ENCODE peak calls at places on chromosomes 2 and 18, in six cellular contexts. B, N, G, O, S and I are unnamed samples.

GRCh38 chr2:237035781-237036352 is 49.8 kb upstream of the COPS8 start:
- DNase-seq in G (no peak), B (no peak), O (no peak), S (no peak), N (no peak), I (no peak)

GRCh38 chr2:233387667-233388528 is 33.6 kb downstream of the DGKD start:
- DNase-seq in O (peak), B (no peak), G (no peak), S (peak), N (peak), I (no peak)

GRCh38 chr2:57119141-57119540 is 927.5 kb upstream of the VRK2 start:
- DNase-seq in O (no peak), G (no peak), S (no peak), B (no peak), N (no peak), I (no peak)

GRCh38 chr18:24009651-24010333 is 4.8 kb upstream of the TTC39C start:
- DNase-seq in S (no peak), O (no peak), B (no peak), G (no peak), N (no peak), I (peak)

GRCh38 chr2:6780765-6781274 is 84.9 kb downstream of the CMPK2 start:
- DNase-seq in N (peak), S (peak), O (peak), B (no peak), G (peak), I (peak)

GRCh38 chr18:32328379-32328778 is 138.5 kb downstream of the MEP1B start:
- DNase-seq in B (no peak), O (no peak), S (peak), N (no peak), G (peak), I (no peak)

GRCh38 chr2:173884403-173884802 is 80.8 kb downstream of the SP3 start:
- DNase-seq in N (peak), S (peak), B (peak), G (peak), O (peak), I (peak)

GRCh38 chr2:111671426-111672150 is 212.4 kb downstream of the ANAPC1 start:
- DNase-seq in O (no peak), S (peak), B (no peak), G (no peak), N (no peak), I (peak)

GRCh38 chr18:8719192-8719591 is 13.8 kb downstream of the MTCL1 start:
- DNase-seq in B (no peak), S (no peak), O (no peak), N (no peak), G (no peak), I (no peak)

GRCh38 chr18:8722946-8723477 is 17.7 kb downstream of the MTCL1 start:
- DNase-seq in S (no peak), G (no peak), N (no peak), O (no peak), B (no peak), I (no peak)

GRCh38 chr18:8720141-8720540 is 14.8 kb downstream of the MTCL1 start:
- DNase-seq in B (no peak), N (no peak), G (no peak), S (no peak), O (no peak), I (no peak)

GRCh38 chr18:8721094-8721669 is 15.8 kb downstream of the MTCL1 start:
- DNase-seq in G (no peak), B (peak), O (no peak), S (no peak), N (no peak), I (no peak)

GRCh38 chr18:8721716-8722115 is 16.4 kb downstream of the MTCL1 start:
- DNase-seq in B (peak), G (peak), N (peak), S (peak), O (no peak), I (no peak)
- TF ChIP-seq EZH2phosphoT487 in B (no peak), G (no peak), N (no peak), S (no peak), O (no peak), I (no peak)

GRCh38 chr2:20725782-20726181 is 58.8 kb downstream of the GDF7 start:
- DNase-seq in O (peak), B (no peak), N (no peak), S (no peak), G (no peak), I (no peak)
- H3K27ac ChIP-seq in O (no peak), B (no peak), N (no peak), S (no peak), G (no peak), I (no peak)

DNA sequence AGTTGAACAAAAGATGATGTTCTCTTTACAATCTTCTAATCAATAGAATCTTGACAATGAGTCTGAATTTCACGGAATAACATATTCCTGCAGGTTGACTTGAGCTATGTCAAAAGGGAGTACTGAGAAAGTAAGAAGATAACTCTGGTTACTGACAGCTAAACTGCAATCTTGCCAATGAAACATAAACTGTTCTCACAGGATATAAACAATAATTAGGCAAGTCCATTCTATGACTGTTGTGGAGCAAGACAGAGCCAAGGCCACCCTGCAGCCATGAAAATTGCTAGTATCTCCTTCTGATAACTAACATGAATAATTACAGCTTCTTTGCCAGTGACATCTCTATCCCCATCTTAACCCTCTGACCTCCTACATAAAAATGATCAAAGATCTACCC is 6.3 kb upstream of the RPRD1A start:
- DNase-seq in O (no peak), N (no peak), S (no peak), G (no peak), B (no peak), I (no peak)
- H2AFZ ChIP-seq in O (no peak), N (no peak), S (no peak), G (no peak), B (no peak), I (no peak)

DNA sequence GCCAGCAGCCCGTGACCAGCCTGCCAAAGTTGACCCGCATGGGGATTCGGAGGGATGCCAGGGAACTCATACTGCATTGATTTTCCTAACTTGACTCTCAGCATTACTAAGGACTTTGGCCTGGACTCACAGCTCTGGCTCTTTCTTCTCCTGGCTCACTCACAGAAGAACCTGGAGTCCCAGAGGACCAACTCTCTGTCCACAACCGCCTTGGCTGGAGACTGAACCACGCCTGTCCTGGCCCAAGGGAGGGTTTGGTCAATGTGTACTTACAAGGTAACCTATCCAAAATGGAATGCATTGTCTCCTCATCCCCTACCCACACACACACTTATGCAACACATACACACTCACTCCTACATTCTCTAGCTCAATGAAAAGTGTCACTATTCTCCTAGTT is 135.6 kb upstream of the KLHL29 start:
- DNase-seq in O (no peak), G (no peak), B (no peak), S (peak), N (no peak), I (no peak)
- TF ChIP-seq EZH2phosphoT487 in O (no peak), G (no peak), B (no peak), S (no peak), N (no peak), I (no peak)

DNA sequence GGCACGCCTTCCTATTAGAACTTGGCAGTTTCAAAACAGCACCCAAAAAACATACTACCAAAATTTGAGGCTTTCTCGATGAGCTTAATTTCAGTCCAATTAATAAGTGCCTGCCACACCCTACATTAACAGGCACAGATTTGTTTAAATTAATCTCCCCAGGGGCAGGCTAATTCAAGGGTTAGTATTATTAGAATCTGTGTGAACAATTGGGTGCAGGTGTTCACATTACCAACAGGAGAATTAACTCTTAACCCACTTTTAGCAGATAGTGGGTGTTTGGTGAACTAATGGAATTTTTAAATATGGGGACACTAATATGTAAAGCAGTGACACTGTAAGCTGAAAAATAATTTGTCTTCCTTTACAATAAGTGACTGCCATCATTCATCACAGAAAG is 4.1 kb downstream of the MBD2 start:
- DNase-seq in O (no peak), B (no peak), G (no peak), N (no peak), S (no peak), I (peak)
- H3K27ac ChIP-seq in O (no peak), B (no peak), G (no peak), N (no peak), S (no peak), I (peak)

DNA sequence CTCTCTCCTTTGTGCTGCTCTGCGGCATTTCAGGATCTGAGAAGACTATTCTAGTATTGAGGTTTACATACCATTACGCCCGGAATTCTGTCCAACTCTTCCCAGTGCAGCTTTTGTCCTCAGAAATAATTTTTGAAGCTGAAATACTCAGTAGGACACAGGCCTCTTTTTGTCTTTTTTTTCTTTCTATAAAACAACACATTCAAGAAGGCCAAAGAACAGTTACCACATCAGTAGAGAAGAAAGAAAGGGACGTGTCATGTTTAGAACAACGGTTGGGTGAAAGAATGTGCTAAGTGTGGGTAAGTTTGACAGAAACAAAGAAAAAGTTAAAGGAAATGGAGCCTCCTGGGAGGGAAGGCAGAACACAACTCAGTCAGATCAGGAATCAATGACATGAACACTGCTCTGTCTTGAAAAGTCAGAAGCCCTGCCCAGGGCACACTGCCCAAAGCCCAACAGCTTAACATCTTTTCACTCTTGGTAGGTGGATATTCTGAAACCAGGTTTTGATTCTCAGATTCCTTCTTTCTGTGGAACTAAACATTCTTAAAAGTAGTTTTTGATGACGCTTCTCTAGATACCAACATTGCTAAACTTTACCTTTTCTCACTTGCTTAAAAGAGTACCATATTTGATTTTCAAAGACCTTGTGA is 198.6 kb upstream of the CWC22 start:
- DNase-seq in B (peak), N (no peak), G (no peak), O (no peak), S (no peak), I (no peak)
- H2AFZ ChIP-seq in B (peak), N (no peak), G (no peak), O (no peak), S (peak), I (no peak)